ENCODE peak calls at places on chromosomes 4 and X, in six cellular contexts. Z is fibroblast of mammary gland, Q is A549, G is fibroblast of lung, M is neural crest cell, I is GM13976. E is an unnamed sample.

GRCh38 chr4:139297001-139297410 is 4.3 kb upstream of the NAA15 start:
- DNase-seq in Z (peak; percentile 59), Q (no peak), I (peak; percentile 38), M (no peak), G (peak; percentile 56), E (no peak)

GRCh38 chr4:610411-611261 is 14.7 kb upstream of the PDE6B start:
- DNase-seq in Z (peak; percentile 76), I (no peak), Q (peak; percentile 26), M (no peak), G (peak; percentile 48), E (peak; percentile 21)

GRCh38 chrX:148600131-148600530 is 99.7 kb downstream of the AFF2 start:
- DNase-seq in I (no peak), Q (no peak), G (no peak), M (no peak), Z (no peak), E (no peak)

GRCh38 chrX:19990225-19990518 is 689 bp downstream of the BCLAF3 start:
- DNase-seq in Z (no peak), M (peak; percentile 1), Q (no peak), I (peak; percentile 37), G (no peak), E (no peak)

GRCh38 chr4:100168521-100168920 is 21.7 kb downstream of the DDIT4L start:
- DNase-seq in Z (peak; percentile 87), I (no peak), G (peak; percentile 40), Q (no peak), M (no peak), E (no peak)

GRCh38 chr4:74284074-74284473 is 24.2 kb upstream of the EPGN start:
- DNase-seq in I (no peak), Z (peak; percentile 35), Q (peak; percentile 6), M (no peak), G (peak; percentile 90), E (no peak)

GRCh38 chr4:39937683-39938268 is 39.9 kb downstream of the PDS5A start:
- DNase-seq in Z (no peak), M (no peak), I (peak; percentile 32), G (peak; percentile 6), Q (no peak), E (no peak)

GRCh38 chr4:119550857-119551532 is 77.6 kb downstream of the PDE5A start:
- DNase-seq in I (no peak), Z (peak; percentile 36), M (peak; percentile 39), G (peak; percentile 76), Q (no peak), E (no peak)

GRCh38 chr4:71270901-71271300 is 67.9 kb upstream of the SLC4A4 start:
- DNase-seq in M (peak; percentile 27), Z (peak; percentile 34), I (peak; percentile 17), G (no peak), Q (peak; percentile 46), E (peak; percentile 63)

GRCh38 chr4:155639674-155640529 is 26.7 kb upstream of the GUCY1A1 start:
- DNase-seq in Q (no peak), G (peak; percentile 27), M (no peak), Z (no peak), I (peak; percentile 54), E (no peak)

GRCh38 chr4:127240721-127241120 is 392.0 kb upstream of the INTU start:
- DNase-seq in I (no peak), G (no peak), M (no peak), Z (peak; percentile 61), Q (no peak), E (no peak)

GRCh38 chrX:15055146-15055930 is 182.1 kb downstream of the MOSPD2 start:
- DNase-seq in I (no peak), M (no peak), Z (no peak), Q (no peak), G (peak; percentile 57), E (no peak)

GRCh38 chr4:44145868-44146267 is 302.7 kb downstream of the KCTD8 start:
- DNase-seq in M (no peak), I (no peak), Q (no peak), G (peak; percentile 51), Z (peak; percentile 41), E (no peak)

GRCh38 chrX:130829526-130830515 is 73.2 kb downstream of the ENOX2 start:
- DNase-seq in I (no peak), Q (no peak), Z (peak; percentile 18), M (no peak), G (no peak), E (no peak)

GRCh38 chr4:140137654-140138053 is 16.3 kb downstream of the MAML3 start:
- DNase-seq in Z (peak; percentile 15), G (peak; percentile 82), M (no peak), I (no peak), Q (peak; percentile 61), E (peak; percentile 56)

GRCh38 chrX:34918091-34918736 is 24.4 kb upstream of the FAM47B start:
- DNase-seq in Z (peak; percentile 78), I (no peak), Q (peak; percentile 42), G (peak; percentile 61), M (no peak), E (no peak)

GRCh38 chrX:108313662-108314061 is 124.6 kb downstream of the COL4A6 start:
- DNase-seq in Q (peak; percentile 43), Z (peak; percentile 53), I (no peak), M (no peak), G (peak; percentile 51), E (no peak)

GRCh38 chr4:40719008-40719623 is 30.6 kb upstream of the NSUN7 start:
- DNase-seq in Q (peak; percentile 82), M (no peak), G (peak; percentile 66), Z (peak; percentile 69), I (peak; percentile 58), E (peak; percentile 27)

GRCh38 chr4:26522478-26522877 is 32.2 kb upstream of the CCKAR start:
- DNase-seq in G (peak; percentile 84), I (no peak), Q (no peak), M (no peak), Z (peak; percentile 66), E (no peak)

GRCh38 chr4:161762796-161763195 is 401.0 kb downstream of the FSTL5 start:
- DNase-seq in Z (peak; percentile 22), M (no peak), Q (peak; percentile 6), G (peak; percentile 83), I (no peak), E (no peak)

GRCh38 chr4:85928775-85929585 is 430.9 kb downstream of the MAPK10 start:
- DNase-seq in G (peak; percentile 75), M (no peak), I (no peak), Q (peak; percentile 68), Z (peak; percentile 60), E (peak; percentile 51)

GRCh38 chr4:1713003-1713397 is 881 bp upstream of the SLBP start:
- DNase-seq in Q (no peak), I (no peak), M (no peak), G (no peak), Z (no peak), E (peak; percentile 47)

GRCh38 chrX:13110427-13111324 is 66.3 kb upstream of the FAM9C start:
- DNase-seq in G (peak; percentile 95), M (no peak), Z (peak; percentile 95), Q (peak; percentile 99), I (no peak), E (peak; percentile 45)

GRCh38 chrX:142601792-142602191 is 396.7 kb upstream of the MAGEC2 start:
- DNase-seq in Z (no peak), Q (no peak), I (no peak), G (no peak), M (no peak), E (no peak)

GRCh38 chr4:173524218-173525117 is 5.6 kb downstream of the HAND2 start:
- DNase-seq in I (no peak), Z (no peak), Q (no peak), M (no peak), G (no peak), E (no peak)

DNA sequence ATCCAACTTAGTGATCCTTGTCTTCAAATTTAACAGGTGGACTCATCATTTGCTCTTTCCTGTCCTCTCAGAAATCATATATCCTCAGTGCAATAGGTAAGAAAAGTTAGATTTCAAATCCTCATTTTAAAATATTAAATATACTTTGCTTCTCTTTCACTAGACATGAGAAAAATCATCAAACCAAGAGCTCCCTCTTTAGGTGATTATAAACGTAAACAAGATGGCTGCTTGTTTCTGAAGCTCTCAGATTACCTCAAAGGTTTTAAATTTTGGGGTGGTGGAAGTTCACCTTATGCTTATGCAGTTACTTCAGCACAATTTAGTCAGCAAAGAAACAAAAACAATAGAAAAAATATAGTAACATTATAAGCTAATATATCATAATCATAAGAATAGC is 27.3 kb downstream of the CSN3 start:
- DNase-seq in Q (peak; percentile 1), M (no peak), Z (peak; percentile 3), G (no peak), I (no peak), E (no peak)
- TF ChIP-seq CTCF in Q (peak; percentile 11), M (no peak), Z (peak; percentile 3), G (no peak), I (no peak), E (no peak)

GRCh38 chr4:47000406-47000805 is 7.0 kb upstream of the GABRA4 start:
- DNase-seq in M (no peak), Z (no peak), G (no peak), Q (no peak), I (no peak), E (no peak)

GRCh38 chr4:46999584-46999983 is 6.2 kb upstream of the GABRA4 start:
- DNase-seq in Z (peak; percentile 12), M (no peak), I (no peak), G (peak; percentile 34), Q (no peak), E (no peak)

DNA sequence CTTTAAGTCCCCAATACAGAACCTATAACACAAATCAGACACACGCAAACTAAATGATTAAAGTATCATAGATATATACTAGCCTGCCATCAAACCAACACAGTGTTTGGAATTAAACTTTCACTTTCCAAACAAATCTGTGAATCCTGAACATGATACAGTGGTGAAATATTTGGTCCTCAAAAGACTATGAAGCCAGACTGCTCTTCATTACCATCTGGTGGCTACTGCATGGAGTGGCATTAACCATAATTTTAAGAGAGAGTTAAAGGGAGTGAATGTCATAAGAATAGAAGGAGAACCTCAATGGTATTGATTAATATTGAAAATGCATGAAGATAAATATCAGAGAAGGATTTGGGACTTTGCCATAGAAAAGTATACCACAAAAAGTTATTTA is 9.2 kb upstream of the GABRA4 start:
- DNase-seq in Q (no peak), G (peak; percentile 29), Z (peak; percentile 3), I (no peak), M (no peak), E (no peak)
- TF ChIP-seq CTCF in Q (no peak), G (peak; percentile 38), Z (peak; percentile 20), I (peak; percentile 10), M (peak; percentile 49), E (no peak)

GRCh38 chr4:8131210-8131609 is 27.4 kb downstream of the ABLIM2 start:
- DNase-seq in Q (no peak), I (no peak), M (no peak), G (no peak), Z (no peak), E (no peak)
- TF ChIP-seq CTCF in Q (no peak), I (no peak), M (no peak), G (no peak), Z (no peak), E (no peak)

DNA sequence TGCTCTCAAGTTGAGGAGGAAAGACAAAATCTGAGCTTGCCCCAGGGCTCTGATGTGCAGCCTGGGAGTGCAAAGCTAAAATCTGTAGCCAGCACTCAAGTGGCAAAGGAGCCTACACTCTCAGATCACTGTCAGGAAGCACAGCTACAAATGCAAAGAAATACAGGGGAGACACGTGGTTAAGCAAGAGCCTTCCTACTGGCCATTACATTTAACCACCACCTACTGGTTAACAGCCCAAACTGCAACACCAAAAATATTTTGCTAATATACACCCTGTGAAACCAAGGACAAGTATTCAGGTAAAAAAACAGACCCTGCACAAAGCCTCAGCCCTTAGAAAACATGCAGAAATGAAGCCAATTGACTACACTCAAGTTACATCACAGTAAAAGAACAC is 170.4 kb upstream of the FGF16 start:
- DNase-seq in Q (peak; percentile 3), Z (no peak), I (no peak), M (no peak), G (no peak), E (no peak)
- TF ChIP-seq CTCF in Q (no peak), Z (peak; percentile 2), I (no peak), M (peak; percentile 14), G (no peak), E (peak; percentile 14)

E was measured in Calu3.